ENCODE peak calls at places on chromosomes 1 and 21, in four cellular contexts. One of them, this sample, is unnamed.

GRCh38 chr1:89149229-89149628 is 23.3 kb upstream of the GBP2 start:
- DNase-seq in effector memory CD4-positive, alpha-beta T cell: no peak
- DNase-seq in hepatocyte: peak
- DNase-seq in colonic mucosa: no peak
- DNase-seq in this sample: peak

GRCh38 chr1:23352096-23352695 is 8.1 kb upstream of the HNRNPR start:
- DNase-seq in hepatocyte: no peak
- DNase-seq in colonic mucosa: no peak
- DNase-seq in effector memory CD4-positive, alpha-beta T cell: no peak
- DNase-seq in this sample: no peak

GRCh38 chr1:23446644-23447310 is 22.2 kb upstream of the TCEA3 start:
- DNase-seq in effector memory CD4-positive, alpha-beta T cell: no peak
- DNase-seq in colonic mucosa: no peak
- DNase-seq in hepatocyte: no peak
- DNase-seq in this sample: no peak

GRCh38 chr1:231523816-231524215 is 4.7 kb upstream of the TSNAX start:
- DNase-seq in effector memory CD4-positive, alpha-beta T cell: no peak
- DNase-seq in hepatocyte: no peak
- DNase-seq in colonic mucosa: no peak
- DNase-seq in this sample: no peak

GRCh38 chr1:169694304-169694703 is 17.1 kb downstream of the SELL start:
- DNase-seq in colonic mucosa: no peak
- DNase-seq in hepatocyte: no peak
- DNase-seq in effector memory CD4-positive, alpha-beta T cell: peak
- DNase-seq in this sample: no peak

GRCh38 chr1:223631367-223631977 is 34.0 kb downstream of the CAPN8 start:
- DNase-seq in hepatocyte: no peak
- DNase-seq in effector memory CD4-positive, alpha-beta T cell: no peak
- DNase-seq in colonic mucosa: no peak
- DNase-seq in this sample: no peak

GRCh38 chr1:106700151-106700550 is 356.3 kb upstream of the PRMT6 start:
- DNase-seq in colonic mucosa: no peak
- DNase-seq in hepatocyte: no peak
- DNase-seq in effector memory CD4-positive, alpha-beta T cell: no peak
- DNase-seq in this sample: no peak

GRCh38 chr1:58282623-58283022 is 263.9 kb downstream of the OMA1 start:
- DNase-seq in hepatocyte: no peak
- DNase-seq in colonic mucosa: no peak
- DNase-seq in effector memory CD4-positive, alpha-beta T cell: no peak
- DNase-seq in this sample: no peak

GRCh38 chr1:28601696-28602095 is 9.6 kb downstream of the RAB42 start:
- DNase-seq in colonic mucosa: no peak
- DNase-seq in hepatocyte: peak
- DNase-seq in effector memory CD4-positive, alpha-beta T cell: no peak
- DNase-seq in this sample: no peak

GRCh38 chr1:234756066-234756783 is 146.2 kb upstream of the IRF2BP2 start:
- DNase-seq in effector memory CD4-positive, alpha-beta T cell: no peak
- DNase-seq in hepatocyte: no peak
- DNase-seq in colonic mucosa: no peak
- DNase-seq in this sample: no peak

GRCh38 chr1:11285883-11286734 is 13.1 kb downstream of the UBIAD1 start:
- DNase-seq in effector memory CD4-positive, alpha-beta T cell: no peak
- DNase-seq in colonic mucosa: no peak
- DNase-seq in hepatocyte: no peak
- DNase-seq in this sample: no peak

GRCh38 chr1:45409243-45409642 is 69.0 kb upstream of the MUTYH start:
- DNase-seq in colonic mucosa: no peak
- DNase-seq in effector memory CD4-positive, alpha-beta T cell: no peak
- DNase-seq in hepatocyte: no peak
- DNase-seq in this sample: no peak

GRCh38 chr21:25561668-25562641 is 45.3 kb downstream of the MRPL39 start:
- DNase-seq in effector memory CD4-positive, alpha-beta T cell: peak
- DNase-seq in colonic mucosa: peak
- DNase-seq in hepatocyte: peak
- DNase-seq in this sample: peak

GRCh38 chr1:87474098-87474497 is 145.4 kb downstream of the LMO4 start:
- DNase-seq in colonic mucosa: no peak
- DNase-seq in hepatocyte: no peak
- DNase-seq in effector memory CD4-positive, alpha-beta T cell: no peak
- DNase-seq in this sample: no peak

GRCh38 chr21:46605759-46606426 is 1.0 kb upstream of the S100B start:
- DNase-seq in effector memory CD4-positive, alpha-beta T cell: no peak
- DNase-seq in colonic mucosa: no peak
- DNase-seq in hepatocyte: no peak
- DNase-seq in this sample: no peak

GRCh38 chr1:184843732-184844495 is 89.3 kb upstream of the EDEM3 start:
- DNase-seq in effector memory CD4-positive, alpha-beta T cell: peak
- DNase-seq in hepatocyte: no peak
- DNase-seq in colonic mucosa: peak
- DNase-seq in this sample: no peak

GRCh38 chr1:9375912-9376311 is 83.2 kb downstream of the SPSB1 start:
- DNase-seq in colonic mucosa: peak
- DNase-seq in hepatocyte: no peak
- DNase-seq in effector memory CD4-positive, alpha-beta T cell: no peak
- DNase-seq in this sample: no peak

GRCh38 chr1:9378801-9379200 is 86.1 kb downstream of the SPSB1 start:
- DNase-seq in colonic mucosa: no peak
- DNase-seq in hepatocyte: no peak
- DNase-seq in effector memory CD4-positive, alpha-beta T cell: no peak
- DNase-seq in this sample: no peak

GRCh38 chr1:9376886-9377333 is 84.2 kb downstream of the SPSB1 start:
- DNase-seq in colonic mucosa: peak
- DNase-seq in effector memory CD4-positive, alpha-beta T cell: no peak
- DNase-seq in hepatocyte: no peak
- DNase-seq in this sample: no peak

GRCh38 chr1:9374748-9375345 is 82.2 kb downstream of the SPSB1 start:
- DNase-seq in hepatocyte: no peak
- DNase-seq in colonic mucosa: no peak
- DNase-seq in effector memory CD4-positive, alpha-beta T cell: no peak
- DNase-seq in this sample: no peak

DNA sequence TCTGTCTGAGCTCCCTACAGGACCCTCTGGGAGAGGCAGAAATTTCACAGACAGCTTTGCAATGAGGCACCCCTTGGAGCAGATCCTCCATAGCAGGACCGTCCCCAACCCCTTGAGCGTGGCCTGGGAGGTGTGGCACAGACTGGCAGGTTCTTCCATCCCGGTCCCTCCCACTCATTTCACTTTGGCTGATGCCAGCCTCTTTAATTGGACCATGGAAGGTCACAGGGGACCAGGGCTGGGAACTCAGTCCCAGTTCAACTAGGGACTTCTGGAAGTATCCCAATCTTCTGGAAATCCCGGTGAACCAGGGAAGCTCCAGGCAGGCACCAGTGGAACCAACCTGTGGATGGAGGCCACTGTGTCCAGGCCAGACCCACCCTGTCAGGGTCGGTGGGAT is 83.7 kb downstream of the SPSB1 start:
- DNase-seq in colonic mucosa: no peak
- DNase-seq in effector memory CD4-positive, alpha-beta T cell: no peak
- DNase-seq in hepatocyte: no peak
- DNase-seq in this sample: no peak
- H3K27ac ChIP-seq in colonic mucosa: peak
- H3K27ac ChIP-seq in effector memory CD4-positive, alpha-beta T cell: no peak
- H3K27ac ChIP-seq in hepatocyte: peak
- H3K27ac ChIP-seq in this sample: no peak

GRCh38 chr1:19455353-19455752 is 30.0 kb downstream of the CAPZB start:
- DNase-seq in colonic mucosa: no peak
- DNase-seq in hepatocyte: no peak
- DNase-seq in effector memory CD4-positive, alpha-beta T cell: no peak
- DNase-seq in this sample: no peak

GRCh38 chr1:19456915-19457554 is 28.3 kb downstream of the CAPZB start:
- DNase-seq in hepatocyte: no peak
- DNase-seq in effector memory CD4-positive, alpha-beta T cell: no peak
- DNase-seq in colonic mucosa: no peak
- DNase-seq in this sample: no peak

GRCh38 chr1:19454265-19455198 is 30.8 kb downstream of the CAPZB start:
- DNase-seq in hepatocyte: no peak
- DNase-seq in colonic mucosa: no peak
- DNase-seq in effector memory CD4-positive, alpha-beta T cell: no peak
- DNase-seq in this sample: no peak

GRCh38 chr1:19458815-19459417 is 26.4 kb downstream of the CAPZB start:
- DNase-seq in effector memory CD4-positive, alpha-beta T cell: no peak
- DNase-seq in hepatocyte: no peak
- DNase-seq in colonic mucosa: peak
- DNase-seq in this sample: no peak

DNA sequence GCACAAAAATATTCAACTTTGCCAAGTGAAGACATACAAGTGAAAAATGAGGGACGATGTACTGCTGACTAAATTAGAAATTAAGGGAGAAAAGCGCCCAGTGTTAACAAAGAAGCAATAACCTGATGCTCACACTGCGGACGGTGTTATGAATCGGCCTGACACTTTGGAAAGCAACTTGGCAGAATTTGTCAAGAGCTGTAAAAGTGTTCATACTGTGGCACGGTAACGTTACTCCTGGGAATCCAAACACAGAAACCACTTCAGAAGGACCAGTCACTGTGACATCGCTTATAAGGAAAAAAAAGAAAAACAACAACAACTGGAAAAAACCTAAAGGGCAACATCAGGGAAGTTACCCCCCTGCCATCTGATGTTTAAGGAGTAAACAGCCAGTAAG is 27.8 kb downstream of the CAPZB start:
- DNase-seq in colonic mucosa: no peak
- DNase-seq in hepatocyte: no peak
- DNase-seq in effector memory CD4-positive, alpha-beta T cell: no peak
- DNase-seq in this sample: no peak
- H3K27ac ChIP-seq in colonic mucosa: no peak
- H3K27ac ChIP-seq in hepatocyte: no peak
- H3K27ac ChIP-seq in effector memory CD4-positive, alpha-beta T cell: peak
- H3K27ac ChIP-seq in this sample: no peak

DNA sequence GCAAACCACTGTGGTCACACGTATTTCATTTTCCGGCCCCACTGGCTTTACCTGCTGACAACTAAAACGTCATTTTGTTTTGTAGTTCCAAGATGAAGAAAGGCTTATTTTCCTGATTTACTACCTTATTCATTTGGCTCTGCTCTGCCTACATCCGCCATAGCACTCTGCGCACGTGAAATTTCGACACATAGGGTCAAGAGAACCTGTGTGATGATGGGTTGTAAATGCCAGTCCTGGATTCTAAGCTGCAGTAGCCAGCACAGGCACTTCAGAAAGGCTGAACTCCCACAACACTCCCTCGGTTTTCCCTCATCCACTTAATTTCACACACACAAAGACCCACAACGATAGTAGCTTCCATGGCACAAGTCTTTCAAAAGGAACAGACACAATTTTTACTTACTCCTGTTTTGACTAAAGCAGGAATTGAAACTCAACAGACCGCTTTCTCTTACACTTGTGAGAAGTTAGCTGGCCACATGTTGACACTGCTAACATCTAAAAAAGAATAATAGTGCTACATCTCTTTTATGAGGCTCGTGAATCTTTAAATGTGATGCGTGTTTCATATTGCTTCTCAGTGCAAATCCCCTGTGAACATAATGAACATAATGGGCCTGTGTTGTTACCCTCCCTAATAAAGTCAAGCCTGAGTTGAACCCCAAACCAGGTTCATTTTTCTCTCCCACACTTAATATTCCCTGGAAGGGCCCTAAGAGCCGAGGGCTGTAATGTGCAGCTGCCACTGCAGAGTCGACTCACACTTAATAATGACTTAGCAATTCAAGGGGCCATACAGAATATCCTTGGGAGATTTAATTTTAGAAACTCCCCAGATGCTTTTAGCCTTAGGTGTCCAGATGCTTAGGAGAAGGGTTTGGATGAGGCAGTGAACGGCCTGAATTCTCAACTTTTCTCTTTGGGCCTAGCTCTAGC is 1.5 kb upstream of the RUNX1 start:
- DNase-seq in colonic mucosa: no peak
- DNase-seq in effector memory CD4-positive, alpha-beta T cell: no peak
- DNase-seq in hepatocyte: no peak
- DNase-seq in this sample: no peak
- H3K27ac ChIP-seq in colonic mucosa: peak
- H3K27ac ChIP-seq in effector memory CD4-positive, alpha-beta T cell: peak
- H3K27ac ChIP-seq in hepatocyte: no peak
- H3K27ac ChIP-seq in this sample: no peak

DNA sequence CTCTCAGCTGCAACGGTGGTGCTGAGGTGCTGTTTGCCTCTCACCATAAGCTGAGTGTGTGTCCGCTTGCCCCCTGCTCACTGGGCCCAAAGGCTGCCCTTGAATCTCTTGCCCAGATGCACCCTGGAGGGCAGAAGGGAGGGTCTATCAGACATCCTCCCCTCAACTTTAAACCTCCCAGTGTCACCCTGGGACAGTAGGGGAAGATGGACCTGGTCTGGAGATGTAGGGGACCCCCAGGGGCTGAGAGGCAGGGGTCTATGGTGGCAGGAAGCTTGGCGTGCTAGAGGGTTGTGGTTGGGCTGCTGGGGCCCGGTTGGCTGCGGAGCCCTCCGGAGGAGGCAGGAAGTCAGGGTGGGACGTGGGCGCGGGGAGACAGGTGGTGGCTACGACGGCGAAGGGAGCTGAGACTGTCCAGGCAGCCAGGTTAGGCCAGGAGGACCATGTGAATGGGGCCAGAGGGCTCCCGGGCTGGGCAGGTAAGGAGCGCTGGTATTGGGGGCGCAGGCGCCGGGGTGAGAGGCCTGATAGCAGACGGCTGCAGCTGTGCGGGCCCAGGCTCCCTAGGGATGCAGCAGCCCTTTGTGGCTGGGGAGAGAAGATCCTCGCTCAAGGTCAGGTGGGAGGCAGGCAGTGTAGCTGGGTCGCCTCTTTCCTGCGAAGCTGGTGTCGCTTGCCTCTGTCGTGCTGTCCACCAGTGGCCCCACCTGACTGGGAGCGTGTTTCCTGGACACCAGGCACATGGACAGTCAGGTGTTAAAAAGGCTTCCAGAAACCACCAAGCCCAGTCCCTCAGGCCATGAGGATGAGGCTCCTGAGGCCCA is at the start of gene LCK:
- DNase-seq in effector memory CD4-positive, alpha-beta T cell: peak
- DNase-seq in hepatocyte: no peak
- DNase-seq in colonic mucosa: no peak
- DNase-seq in this sample: no peak
- H3K27ac ChIP-seq in effector memory CD4-positive, alpha-beta T cell: peak
- H3K27ac ChIP-seq in hepatocyte: no peak
- H3K27ac ChIP-seq in colonic mucosa: peak
- H3K27ac ChIP-seq in this sample: no peak

This sample was measured in iPS DF 6.9.